ENCODE peak calls at places on chromosomes 12 and 14, in eight cellular contexts. One of them, this sample, is unnamed.

GRCh38 chr14:51182166-51182565 is 57.9 kb upstream of the TMX1 start:
- DNase-seq in H9: no peak
- DNase-seq in OCI-LY7: no peak
- DNase-seq in Calu3: no peak
- DNase-seq in foreskin fibroblast: peak
- DNase-seq in omental fat pad: no peak
- DNase-seq in WERI-Rb-1: no peak
- DNase-seq in IMR-90: no peak
- DNase-seq in this sample: no peak

GRCh38 chr12:105474672-105475071 is 144.2 kb downstream of the C12orf75 start:
- DNase-seq in H9: no peak
- DNase-seq in OCI-LY7: no peak
- DNase-seq in Calu3: no peak
- DNase-seq in foreskin fibroblast: peak
- DNase-seq in omental fat pad: no peak
- DNase-seq in WERI-Rb-1: no peak
- DNase-seq in IMR-90: peak
- DNase-seq in this sample: no peak

GRCh38 chr14:93965968-93966474 is 10.3 kb downstream of the ASB2 start:
- DNase-seq in H9: no peak
- DNase-seq in OCI-LY7: no peak
- DNase-seq in Calu3: no peak
- DNase-seq in foreskin fibroblast: no peak
- DNase-seq in omental fat pad: no peak
- DNase-seq in WERI-Rb-1: no peak
- DNase-seq in IMR-90: no peak
- DNase-seq in this sample: no peak

GRCh38 chr14:92259613-92260357 is 63.2 kb upstream of the SLC24A4 start:
- DNase-seq in H9: no peak
- DNase-seq in OCI-LY7: peak
- DNase-seq in Calu3: no peak
- DNase-seq in foreskin fibroblast: no peak
- DNase-seq in omental fat pad: no peak
- DNase-seq in WERI-Rb-1: no peak
- DNase-seq in IMR-90: no peak
- DNase-seq in this sample: no peak

GRCh38 chr12:49055978-49056754 is 4.4 kb downstream of the KMT2D start:
- DNase-seq in H9: peak
- DNase-seq in OCI-LY7: peak
- DNase-seq in Calu3: peak
- DNase-seq in foreskin fibroblast: peak
- DNase-seq in omental fat pad: no peak
- DNase-seq in WERI-Rb-1: peak
- DNase-seq in IMR-90: peak
- DNase-seq in this sample: peak

GRCh38 chr14:53953828-53954550 is 2.6 kb downstream of the BMP4 start:
- DNase-seq in H9: peak
- DNase-seq in OCI-LY7: no peak
- DNase-seq in Calu3: peak
- DNase-seq in foreskin fibroblast: peak
- DNase-seq in omental fat pad: no peak
- DNase-seq in WERI-Rb-1: no peak
- DNase-seq in IMR-90: peak
- DNase-seq in this sample: peak

GRCh38 chr12:13210022-13210539 is 13.6 kb downstream of the EMP1 start:
- DNase-seq in H9: no peak
- DNase-seq in OCI-LY7: no peak
- DNase-seq in Calu3: no peak
- DNase-seq in foreskin fibroblast: peak
- DNase-seq in omental fat pad: no peak
- DNase-seq in WERI-Rb-1: no peak
- DNase-seq in IMR-90: no peak
- DNase-seq in this sample: no peak

GRCh38 chr14:96052541-96053105 is 13.5 kb downstream of the C14orf132 start:
- DNase-seq in H9: no peak
- DNase-seq in OCI-LY7: no peak
- DNase-seq in Calu3: no peak
- DNase-seq in foreskin fibroblast: peak
- DNase-seq in omental fat pad: no peak
- DNase-seq in WERI-Rb-1: no peak
- DNase-seq in IMR-90: peak
- DNase-seq in this sample: no peak

GRCh38 chr14:74358176-74358829 is 10.0 kb downstream of the VRTN start:
- DNase-seq in H9: no peak
- DNase-seq in OCI-LY7: no peak
- DNase-seq in Calu3: no peak
- DNase-seq in foreskin fibroblast: no peak
- DNase-seq in omental fat pad: no peak
- DNase-seq in WERI-Rb-1: no peak
- DNase-seq in IMR-90: no peak
- DNase-seq in this sample: no peak

GRCh38 chr14:23208286-23208685 is 24.8 kb upstream of the SLC7A8 start:
- DNase-seq in H9: no peak
- DNase-seq in OCI-LY7: no peak
- DNase-seq in Calu3: no peak
- DNase-seq in foreskin fibroblast: no peak
- DNase-seq in omental fat pad: no peak
- DNase-seq in WERI-Rb-1: no peak
- DNase-seq in IMR-90: no peak
- DNase-seq in this sample: no peak

GRCh38 chr12:113259499-113259953 is 38.3 kb downstream of the TPCN1 start:
- DNase-seq in H9: no peak
- DNase-seq in OCI-LY7: no peak
- DNase-seq in Calu3: no peak
- DNase-seq in foreskin fibroblast: peak
- DNase-seq in omental fat pad: no peak
- DNase-seq in WERI-Rb-1: peak
- DNase-seq in IMR-90: no peak
- DNase-seq in this sample: peak

DNA sequence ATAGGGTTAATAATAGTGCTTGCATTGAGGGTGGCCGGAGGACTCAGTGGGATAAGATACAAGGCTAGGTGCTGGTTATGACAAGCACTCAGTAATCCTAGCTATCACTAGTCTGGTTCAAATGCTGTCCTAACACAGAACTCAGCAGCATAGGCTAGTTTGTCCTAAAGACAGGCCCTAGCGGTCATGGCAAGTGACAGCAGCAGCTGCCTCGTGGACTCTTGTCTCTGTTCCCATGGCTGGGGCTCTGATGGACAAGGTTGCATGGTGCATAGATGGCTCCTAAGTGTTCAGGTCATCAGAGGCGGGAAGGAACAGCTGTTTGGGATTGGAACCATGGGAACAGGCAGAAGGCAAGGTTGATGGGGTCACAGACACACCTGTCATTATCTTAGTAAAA is 42.4 kb upstream of the IGF1 start:
- DNase-seq in H9: peak
- DNase-seq in OCI-LY7: no peak
- DNase-seq in Calu3: no peak
- DNase-seq in foreskin fibroblast: no peak
- DNase-seq in omental fat pad: no peak
- DNase-seq in WERI-Rb-1: no peak
- DNase-seq in IMR-90: no peak
- DNase-seq in this sample: no peak
- TF ChIP-seq CTCF in H9: peak
- TF ChIP-seq CTCF in OCI-LY7: no peak
- TF ChIP-seq CTCF in Calu3: no peak
- TF ChIP-seq CTCF in foreskin fibroblast: no peak
- TF ChIP-seq CTCF in omental fat pad: no peak
- TF ChIP-seq CTCF in WERI-Rb-1: no peak
- TF ChIP-seq CTCF in IMR-90: no peak
- TF ChIP-seq CTCF in this sample: no peak

DNA sequence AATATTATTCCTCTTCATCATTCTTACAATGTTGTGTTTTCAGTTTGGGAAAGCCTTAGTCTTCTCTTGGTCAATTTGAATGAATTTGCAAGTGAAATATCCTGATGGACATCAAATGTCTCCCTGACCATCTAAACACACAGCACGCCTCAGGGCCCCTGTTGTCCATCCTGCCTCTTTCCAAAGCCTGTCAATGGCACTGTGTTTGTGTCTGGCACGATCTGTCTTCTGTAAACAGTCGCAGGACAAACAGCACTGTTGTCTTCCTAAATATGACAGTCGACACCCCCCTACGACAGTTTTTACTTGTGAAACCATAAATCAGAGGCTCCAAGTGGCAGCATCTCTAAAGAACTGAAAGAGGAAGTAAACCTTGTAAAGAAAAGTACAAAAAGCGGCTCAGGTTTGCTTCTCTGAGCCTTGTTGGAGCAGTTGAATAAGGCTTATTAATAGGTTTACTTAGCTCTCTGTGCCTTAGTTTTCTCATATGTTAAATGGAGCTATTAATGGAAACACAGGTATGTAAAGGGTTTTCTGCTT is 285.8 kb downstream of the NRXN3 start:
- DNase-seq in H9: no peak
- DNase-seq in OCI-LY7: peak
- DNase-seq in Calu3: no peak
- DNase-seq in foreskin fibroblast: no peak
- DNase-seq in omental fat pad: no peak
- DNase-seq in WERI-Rb-1: no peak
- DNase-seq in IMR-90: no peak
- DNase-seq in this sample: no peak
- TF ChIP-seq CTCF in H9: no peak
- TF ChIP-seq CTCF in OCI-LY7: no peak
- TF ChIP-seq CTCF in Calu3: no peak
- TF ChIP-seq CTCF in foreskin fibroblast: no peak
- TF ChIP-seq CTCF in omental fat pad: no peak
- TF ChIP-seq CTCF in WERI-Rb-1: no peak
- TF ChIP-seq CTCF in IMR-90: no peak
- TF ChIP-seq CTCF in this sample: no peak

DNA sequence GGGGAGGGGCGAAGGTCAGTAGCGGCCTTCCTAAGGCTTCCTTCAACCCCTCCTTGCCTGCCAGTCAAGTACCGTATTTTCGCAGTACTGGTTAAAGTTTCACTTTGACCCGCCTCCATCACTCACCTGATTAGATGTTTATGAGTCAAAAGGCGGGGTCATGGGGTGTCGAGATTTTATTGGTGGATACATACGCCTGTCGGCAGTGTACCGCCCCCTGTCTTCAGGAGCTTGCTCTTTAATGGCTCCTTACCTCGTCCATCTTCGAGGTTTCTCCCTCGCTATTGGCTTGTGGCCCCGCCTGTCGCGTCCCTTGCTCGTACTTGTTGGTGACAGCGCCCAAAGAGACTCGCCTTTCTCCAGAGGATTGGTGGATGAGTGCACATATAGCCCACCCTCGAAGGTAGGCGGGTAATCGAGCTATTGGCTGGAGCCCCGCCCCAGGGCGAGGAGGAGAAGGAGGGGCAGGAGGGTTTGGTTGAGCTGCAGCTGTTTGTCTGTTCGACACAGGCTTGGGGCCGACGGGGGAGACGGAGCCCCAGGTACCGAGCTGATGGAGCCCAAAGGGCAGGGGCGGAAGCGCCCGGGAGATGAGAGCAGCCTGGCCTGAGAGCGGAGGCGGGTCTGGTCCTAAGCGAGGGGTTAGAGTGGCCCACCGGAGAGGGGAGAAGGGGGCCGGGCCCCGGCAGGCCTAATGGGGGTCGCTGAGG is at the start of gene RAB5B:
- DNase-seq in H9: peak
- DNase-seq in OCI-LY7: peak
- DNase-seq in Calu3: peak
- DNase-seq in foreskin fibroblast: peak
- DNase-seq in omental fat pad: peak
- DNase-seq in WERI-Rb-1: peak
- DNase-seq in IMR-90: peak
- DNase-seq in this sample: peak
- TF ChIP-seq CTCF in H9: no peak
- TF ChIP-seq CTCF in OCI-LY7: no peak
- TF ChIP-seq CTCF in Calu3: peak
- TF ChIP-seq CTCF in foreskin fibroblast: no peak
- TF ChIP-seq CTCF in omental fat pad: no peak
- TF ChIP-seq CTCF in WERI-Rb-1: no peak
- TF ChIP-seq CTCF in IMR-90: no peak
- TF ChIP-seq CTCF in this sample: peak

GRCh38 chr12:66120477-66120876 is 10.1 kb downstream of the LLPH start:
- DNase-seq in H9: no peak
- DNase-seq in OCI-LY7: no peak
- DNase-seq in Calu3: no peak
- DNase-seq in foreskin fibroblast: peak
- DNase-seq in omental fat pad: no peak
- DNase-seq in WERI-Rb-1: no peak
- DNase-seq in IMR-90: no peak
- DNase-seq in this sample: no peak
- TF ChIP-seq CTCF in H9: no peak
- TF ChIP-seq CTCF in OCI-LY7: peak
- TF ChIP-seq CTCF in Calu3: no peak
- TF ChIP-seq CTCF in foreskin fibroblast: peak
- TF ChIP-seq CTCF in omental fat pad: no peak
- TF ChIP-seq CTCF in WERI-Rb-1: no peak
- TF ChIP-seq CTCF in IMR-90: peak
- TF ChIP-seq CTCF in this sample: no peak

DNA sequence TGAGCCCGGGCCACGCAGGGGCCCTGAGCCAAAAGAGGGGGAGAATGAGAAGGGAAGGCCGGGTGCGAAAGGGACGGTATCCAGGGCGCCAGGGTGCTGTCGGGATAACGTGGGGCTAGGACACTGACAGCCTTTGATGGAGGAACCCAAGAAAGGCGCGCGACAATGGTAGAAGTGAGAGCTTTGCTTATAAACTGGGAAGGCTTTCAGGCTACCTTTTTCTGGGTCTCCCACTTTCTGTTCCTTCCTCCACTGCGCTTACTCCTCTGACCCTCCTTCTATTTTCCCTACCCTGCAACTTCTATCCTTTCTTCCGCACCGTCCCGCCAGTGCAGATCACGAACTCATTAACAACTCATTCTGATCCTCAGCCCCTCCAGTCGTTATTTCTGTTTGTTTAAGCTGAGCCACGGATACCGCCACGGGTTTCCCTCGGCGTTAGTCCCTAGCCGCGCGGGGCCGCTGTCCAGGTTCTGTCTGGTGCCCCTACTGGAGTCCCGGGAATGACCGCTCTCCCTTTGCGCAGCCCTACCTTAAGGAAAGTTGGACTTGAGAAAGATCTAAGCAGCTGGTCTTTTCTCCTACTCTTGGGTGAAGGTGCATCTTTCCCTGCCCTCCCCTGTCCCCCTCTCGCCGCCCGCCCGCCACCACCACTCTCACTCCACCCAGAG is 3.0 kb downstream of the SSTR1 start:
- DNase-seq in H9: no peak
- DNase-seq in OCI-LY7: no peak
- DNase-seq in Calu3: no peak
- DNase-seq in foreskin fibroblast: peak
- DNase-seq in omental fat pad: no peak
- DNase-seq in WERI-Rb-1: no peak
- DNase-seq in IMR-90: peak
- DNase-seq in this sample: peak
- TF ChIP-seq CTCF in H9: peak
- TF ChIP-seq CTCF in OCI-LY7: no peak
- TF ChIP-seq CTCF in Calu3: no peak
- TF ChIP-seq CTCF in foreskin fibroblast: peak
- TF ChIP-seq CTCF in omental fat pad: no peak
- TF ChIP-seq CTCF in WERI-Rb-1: no peak
- TF ChIP-seq CTCF in IMR-90: peak
- TF ChIP-seq CTCF in this sample: no peak

DNA sequence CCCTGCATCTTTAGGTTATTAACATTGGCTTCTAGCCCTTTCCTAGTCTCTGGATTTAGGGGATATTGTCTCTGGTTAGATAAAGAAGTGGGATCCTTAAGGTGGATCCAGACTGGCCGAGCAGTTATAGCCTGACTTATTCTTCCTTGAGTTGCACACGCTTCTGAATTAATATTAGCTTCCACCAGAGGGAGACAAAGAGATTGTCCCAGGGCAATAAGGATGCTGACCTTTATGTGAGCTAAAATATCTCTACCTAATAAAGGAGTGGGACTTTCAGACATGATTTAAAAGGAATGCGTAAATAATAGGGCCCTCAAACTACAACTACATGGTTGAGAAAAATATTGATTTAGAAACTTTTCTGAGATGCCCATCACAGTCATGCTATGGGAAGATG is 139.7 kb downstream of the SLCO1B3 start:
- DNase-seq in H9: no peak
- DNase-seq in OCI-LY7: peak
- DNase-seq in Calu3: no peak
- DNase-seq in foreskin fibroblast: peak
- DNase-seq in omental fat pad: no peak
- DNase-seq in WERI-Rb-1: no peak
- DNase-seq in IMR-90: no peak
- DNase-seq in this sample: no peak
- TF ChIP-seq CTCF in H9: peak
- TF ChIP-seq CTCF in OCI-LY7: peak
- TF ChIP-seq CTCF in Calu3: no peak
- TF ChIP-seq CTCF in foreskin fibroblast: no peak
- TF ChIP-seq CTCF in omental fat pad: no peak
- TF ChIP-seq CTCF in WERI-Rb-1: peak
- TF ChIP-seq CTCF in IMR-90: no peak
- TF ChIP-seq CTCF in this sample: peak